ENCODE peak calls at places on chromosomes 7 and 10, in seven cellular contexts. P is lower leg skin; N is HT-29; S is WTC11; J is GM13977; Z is activated CD4-positive, alpha-beta T cell treated with anti-CD3 and anti-CD28 coated beads, Interleukin-2, amount 10 ng/mL, durations not matched to agents 7 days and 5 days; R is endothelial cell. D is an unnamed sample.

GRCh38 chr7:23184709-23185354 is 3.0 kb downstream of the NUP42 start:
- DNase-seq in N (peak), Z (no peak), P (peak), S (no peak), J (no peak), R (peak), D (peak)

GRCh38 chr7:51029586-51030230 is 247.0 kb upstream of the GRB10 start:
- DNase-seq in Z (no peak), R (no peak), P (no peak), J (no peak), N (no peak), S (no peak), D (no peak)

GRCh38 chr10:125035136-125035535 is 93.2 kb downstream of the ZRANB1 start:
- DNase-seq in P (no peak), N (peak), Z (no peak), R (no peak), S (no peak), J (no peak), D (no peak)

GRCh38 chr10:111076191-111076681 is 593 bp upstream of the ADRA2A start:
- DNase-seq in J (peak), P (no peak), S (peak), R (peak), N (peak), Z (peak), D (peak)

GRCh38 chr7:137091396-137091795 is 222.9 kb downstream of the CHRM2 start:
- DNase-seq in S (peak), N (peak), J (no peak), R (peak), Z (no peak), P (no peak), D (no peak)

GRCh38 chr7:130880668-130881067 is 146.7 kb upstream of the KLF14 start:
- DNase-seq in S (no peak), Z (no peak), P (no peak), R (no peak), J (no peak), N (no peak), D (no peak)

GRCh38 chr10:96257944-96258343 is 13.4 kb downstream of the BLNK start:
- DNase-seq in Z (no peak), S (no peak), P (no peak), N (no peak), J (no peak), R (no peak), D (no peak)

GRCh38 chr7:17013204-17013603 is 131.4 kb upstream of the AGR3 start:
- DNase-seq in N (no peak), P (no peak), S (no peak), J (no peak), R (no peak), Z (no peak), D (no peak)

GRCh38 chr7:87363342-87363741 is 17.9 kb downstream of the CROT start:
- DNase-seq in Z (no peak), N (no peak), S (no peak), P (no peak), J (no peak), R (no peak), D (no peak)

GRCh38 chr7:151223728-151224127 is 3.3 kb downstream of the ABCF2 start:
- DNase-seq in Z (no peak), N (no peak), P (no peak), S (no peak), R (no peak), J (no peak), D (no peak)

GRCh38 chr7:154437238-154437637 is 385.0 kb downstream of the DPP6 start:
- DNase-seq in Z (no peak), J (no peak), R (no peak), P (no peak), S (no peak), N (no peak), D (no peak)

GRCh38 chr10:128178319-128178937 is 52.2 kb upstream of the MKI67 start:
- DNase-seq in R (peak), N (peak), Z (peak), S (peak), P (no peak), J (peak), D (peak)

GRCh38 chr7:52273685-52274610 is 761.5 kb upstream of the POM121L12 start:
- DNase-seq in N (no peak), S (peak), R (no peak), Z (peak), P (no peak), J (no peak), D (peak)

GRCh38 chr7:143395187-143396149 is 13.2 kb downstream of the EPHA1 start:
- DNase-seq in J (no peak), N (no peak), S (no peak), Z (no peak), R (no peak), P (no peak), D (no peak)

GRCh38 chr7:143992677-143993076 is 7.4 kb upstream of the OR6B1 start:
- DNase-seq in R (no peak), S (no peak), J (no peak), P (no peak), N (no peak), Z (no peak), D (no peak)